ENCODE peak calls at places on chromosomes 11 and 22, in eight cellular contexts. F, Y, H, L, R, N, A and V are unnamed samples.

GRCh38 chr22:18033204-18033998 is 9.0 kb upstream of the MICAL3 start:
- DNase-seq in L (no peak), A (no peak), Y (no peak), H (no peak), R (no peak), F (no peak), N (peak), V (no peak)

GRCh38 chr22:19643448-19644313 is 70.6 kb upstream of the SEPTIN5 start:
- DNase-seq in F (no peak), R (no peak), A (no peak), N (no peak), H (no peak), Y (no peak), L (no peak), V (no peak)

GRCh38 chr11:128151338-128151737 is 436.0 kb downstream of the ETS1 start:
- DNase-seq in Y (no peak), L (no peak), N (no peak), F (no peak), A (no peak), R (no peak), H (no peak), V (no peak)

GRCh38 chr11:117523680-117524079 is 196.0 kb downstream of the CEP164 start:
- DNase-seq in F (no peak), L (no peak), R (no peak), N (peak), A (no peak), Y (no peak), H (peak), V (no peak)

GRCh38 chr11:19714387-19715363 is 2.0 kb downstream of the NAV2 start:
- DNase-seq in L (peak), A (peak), R (no peak), N (peak), H (peak), Y (no peak), F (peak), V (peak)

GRCh38 chr22:22835892-22836291 is 51.7 kb upstream of the IGLL5 start:
- DNase-seq in Y (no peak), H (no peak), L (no peak), R (no peak), N (no peak), F (no peak), A (no peak), V (no peak)

GRCh38 chr22:38467904-38468760 is at the start of gene KDELR3:
- DNase-seq in L (peak), Y (peak), A (peak), R (no peak), H (peak), F (peak), N (peak), V (peak)

GRCh38 chr11:74299000-74299399 is 12.4 kb downstream of the P4HA3 start:
- DNase-seq in H (no peak), R (no peak), L (no peak), Y (no peak), A (no peak), N (no peak), F (no peak), V (no peak)

GRCh38 chr22:35956850-35957249 is 71.8 kb downstream of the RBFOX2 start:
- DNase-seq in R (no peak), A (no peak), N (no peak), F (no peak), L (no peak), Y (peak), H (no peak), V (no peak)

GRCh38 chr22:43151251-43152000 is at the start of gene TSPO:
- DNase-seq in H (peak), N (peak), L (peak), A (peak), R (peak), F (peak), Y (peak), V (peak)

GRCh38 chr11:132301900-132302299 is 931.5 kb downstream of the NTM start:
- DNase-seq in A (no peak), L (no peak), N (no peak), H (no peak), Y (no peak), R (no peak), F (no peak), V (no peak)